ENCODE peak calls at places on chromosomes 7 and 10, in five cellular contexts. C is uterus; A is Caco-2; G is IMR-90; U is naive thymus-derived CD4-positive, alpha-beta T cell. J is an unnamed sample.

GRCh38 chr7:21076579-21076978 is 289.9 kb upstream of the SP8 start:
- DNase-seq in C (no peak), A (no peak), G (no peak), U (no peak), J (no peak)

GRCh38 chr10:46310851-46311250 is 24.1 kb downstream of the ANTXRL start:
- DNase-seq in C (no peak), A (no peak), G (no peak), U (no peak), J (no peak)

GRCh38 chr7:50342616-50343114 is 38.1 kb downstream of the IKZF1 start:
- DNase-seq in C (no peak), A (no peak), G (no peak), U (no peak), J (peak; percentile 79)

GRCh38 chr7:101614098-101614938 is 14.8 kb downstream of the MYL10 start:
- DNase-seq in C (no peak), A (no peak), G (no peak), U (no peak), J (no peak)

GRCh38 chr7:54687518-54688212 is 71.3 kb downstream of the SEC61G start:
- DNase-seq in C (no peak), A (no peak), G (no peak), U (no peak), J (no peak)

GRCh38 chr10:129079705-129080104 is 387.3 kb upstream of the MGMT start:
- DNase-seq in C (no peak), A (no peak), G (no peak), U (no peak), J (no peak)

GRCh38 chr10:4069491-4069890 is 284.5 kb upstream of the KLF6 start:
- DNase-seq in C (no peak), A (no peak), G (peak; percentile 66), U (no peak), J (no peak)

GRCh38 chr10:10794776-10795175 is 222.9 kb upstream of the CELF2 start:
- DNase-seq in C (no peak), A (no peak), G (peak; percentile 83), U (no peak), J (no peak)

GRCh38 chr7:79454325-79454960 is 976 bp upstream of the MAGI2 start:
- DNase-seq in C (peak; percentile 39), A (no peak), G (peak; percentile 66), U (no peak), J (no peak)

GRCh38 chr7:133344275-133344674 is 91.4 kb downstream of the EXOC4 start:
- DNase-seq in C (no peak), A (no peak), G (peak; percentile 32), U (no peak), J (no peak)

GRCh38 chr7:128893251-128894100 is 17.0 kb downstream of the KCP start:
- DNase-seq in C (no peak), A (no peak), G (no peak), U (no peak), J (no peak)

GRCh38 chr10:75029874-75030273 is 81.6 kb upstream of the SAMD8 start:
- DNase-seq in C (peak; percentile 62), A (no peak), G (peak; percentile 78), U (no peak), J (no peak)

GRCh38 chr7:50620418-50620817 is 55.2 kb upstream of the DDC start:
- DNase-seq in C (peak; percentile 35), A (no peak), G (no peak), U (no peak), J (no peak)

GRCh38 chr10:35447693-35448407 is 111.5 kb downstream of the CCNY start:
- DNase-seq in C (no peak), A (peak; percentile 19), G (peak; percentile 72), U (no peak), J (peak; percentile 34)

GRCh38 chr7:142168746-142169145 is 57.2 kb downstream of the MGAM2 start:
- DNase-seq in C (no peak), A (peak; percentile 29), G (no peak), U (no peak), J (no peak)

GRCh38 chr7:154375956-154376355 is 323.8 kb downstream of the DPP6 start:
- DNase-seq in C (no peak), A (no peak), G (no peak), U (no peak), J (no peak)

GRCh38 chr10:121070257-121070656 is 219.1 kb downstream of the WDR11 start:
- DNase-seq in C (no peak), A (peak; percentile 57), G (no peak), U (no peak), J (no peak)

GRCh38 chr10:6507311-6507710 is 72.8 kb downstream of the PRKCQ start:
- DNase-seq in C (no peak), A (no peak), G (no peak), U (no peak), J (no peak)

GRCh38 chr10:75097666-75098285 is 13.7 kb upstream of the SAMD8 start:
- DNase-seq in C (no peak), A (peak; percentile 14), G (peak; percentile 26), U (no peak), J (no peak)

GRCh38 chr7:589781-590575 is 70.3 kb upstream of the PDGFA start:
- DNase-seq in C (no peak), A (no peak), G (no peak), U (no peak), J (no peak)
- H3K4me1 ChIP-seq in C (peaks cover 11% of the 10 kb centered on the region), A (peaks cover 12% of the 10 kb centered on the region), G (peaks cover 17% of the 10 kb centered on the region), U (peaks cover 11% of the 10 kb centered on the region), J (peaks cover 24% of the 10 kb centered on the region)

GRCh38 chr10:30454744-30455498 is 20.9 kb downstream of the MAP3K8 start:
- DNase-seq in C (no peak), A (no peak), G (peak; percentile 86), U (no peak), J (no peak)
- H3K4me3 ChIP-seq in C (no peak overlapping the region), A (no peak overlapping the region), G (no peak overlapping the region), U (no peak overlapping the region), J (no peak overlapping the region)

GRCh38 chr10:100565206-100565985 is 29.7 kb downstream of the HIF1AN start:
- DNase-seq in C (no peak), A (no peak), G (no peak), U (no peak), J (no peak)
- H3K27me3 ChIP-seq in C (peaks cover 33% of the 10 kb centered on the region), A (no peaks in the 10 kb centered on the region), G (peaks cover 62% of the 10 kb centered on the region), U (no peaks in the 10 kb centered on the region), J (peaks cover 9% of the 10 kb centered on the region)

DNA sequence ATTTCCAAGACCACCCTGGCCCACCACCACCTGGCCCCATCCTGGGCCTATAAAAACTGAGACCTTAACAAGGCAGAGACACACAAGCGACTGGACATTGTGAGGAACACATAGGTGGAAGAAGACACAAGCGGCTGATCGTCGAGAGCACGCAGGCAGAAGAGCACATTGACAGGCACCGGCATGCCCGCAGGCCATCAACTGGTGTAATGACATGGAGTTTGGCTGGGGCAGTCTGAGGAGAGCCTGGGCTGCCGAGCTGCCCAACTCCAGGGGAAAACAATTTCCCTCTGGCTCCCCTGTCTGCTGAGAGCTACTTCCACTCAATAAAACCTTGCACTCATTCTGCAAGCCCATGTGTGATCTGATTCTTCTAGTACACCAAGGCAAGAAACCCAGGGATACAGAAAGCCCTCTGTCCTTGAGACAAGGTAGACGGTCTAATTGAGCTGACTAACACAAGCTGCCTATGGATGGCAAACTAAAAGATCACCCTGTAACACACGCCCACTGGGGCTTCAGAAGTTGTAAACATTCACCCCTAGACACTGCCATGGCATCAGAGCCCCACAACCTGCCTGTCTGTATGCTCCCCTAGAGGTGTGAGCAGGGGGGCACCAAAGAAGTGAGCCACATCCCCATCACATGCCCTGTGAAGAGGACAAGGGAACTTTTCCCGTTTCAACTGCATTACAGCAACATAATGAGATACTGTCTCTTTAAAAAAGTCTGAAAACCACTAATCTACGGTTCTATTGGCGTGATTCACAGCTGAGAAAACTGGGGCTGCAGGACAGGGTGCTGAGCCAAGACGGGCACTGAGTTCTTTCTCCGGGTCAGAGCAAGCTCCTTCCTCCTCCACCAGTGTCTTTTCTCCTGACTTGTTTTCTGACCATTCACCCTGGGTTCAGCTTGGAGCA is 18.5 kb upstream of the TNS3 start:
- DNase-seq in C (no peak), A (no peak), G (peak; percentile 86), U (no peak), J (no peak)
- H3K4me1 ChIP-seq in C (peaks cover 6% of the 10 kb centered on the region), A (peaks cover 53% of the 10 kb centered on the region), G (peaks cover 34% of the 10 kb centered on the region), U (no peaks in the 10 kb centered on the region), J (no peaks in the 10 kb centered on the region)

GRCh38 chr10:95416270-95416669 is 125.5 kb upstream of the PDLIM1 start:
- DNase-seq in C (no peak), A (no peak), G (no peak), U (no peak), J (no peak)

GRCh38 chr10:95415631-95416031 is 124.8 kb upstream of the PDLIM1 start:
- DNase-seq in C (no peak), A (no peak), G (no peak), U (no peak), J (no peak)

GRCh38 chr10:95413608-95414007 is 122.8 kb upstream of the PDLIM1 start:
- DNase-seq in C (no peak), A (no peak), G (no peak), U (no peak), J (no peak)

GRCh38 chr10:95414016-95414830 is 123.4 kb upstream of the PDLIM1 start:
- DNase-seq in C (no peak), A (no peak), G (no peak), U (no peak), J (no peak)

GRCh38 chr10:95414844-95415545 is 124.2 kb upstream of the PDLIM1 start:
- DNase-seq in C (no peak), A (no peak), G (no peak), U (no peak), J (no peak)
- H3K4me3 ChIP-seq in C (peak overlapping the region; percentile 7), A (no peak overlapping the region), G (no peak overlapping the region), U (no peak overlapping the region), J (no peak overlapping the region)

J was measured in CD8-positive, alpha-beta T cell.